ENCODE peak calls at places on chromosomes 11 and 22, in eight cellular contexts. Q is NCI-H1092 treated with DMSO at 0.1 percent for 48 hours; H is body of pancreas; Z is activated T-cell treated with anti-CD3 and anti-CD28 coated beads, Interleukin-2, amount 50 U/mL, for 72 hours; D is fibroblast of lung; G is OCI-LY7; F is activated naive CD4-positive, alpha-beta T cell treated with Interleukin-2 at 50 U/mL for 16 hours; T is progenitor cell of endocrine pancreas. X is an unnamed sample.

GRCh38 chr11:116960916-116961315 is 123.5 kb upstream of the APOA1 start:
- DNase-seq in Q (no peak), H (peak), Z (no peak), D (peak), G (peak), F (no peak), T (no peak), X (no peak)

GRCh38 chr11:114359342-114359741 is 41.0 kb downstream of the C11orf71 start:
- DNase-seq in Q (no peak), H (no peak), Z (no peak), D (peak), G (no peak), F (no peak), T (no peak), X (no peak)

GRCh38 chr11:69446108-69446507 is 35.4 kb upstream of the LINC01488 start:
- DNase-seq in Q (no peak), H (no peak), Z (no peak), D (no peak), G (no peak), F (no peak), T (no peak), X (no peak)

GRCh38 chr22:39959640-39960447 is at the start of gene TMA7B:
- DNase-seq in Q (no peak), H (no peak), Z (peak), D (peak), G (no peak), F (peak), T (no peak), X (peak)

GRCh38 chr22:20428496-20429253 is 8.9 kb downstream of the SCARF2 start:
- DNase-seq in Q (no peak), H (no peak), Z (no peak), D (no peak), G (no peak), F (no peak), T (no peak), X (peak)

GRCh38 chr11:27700351-27701261 is at the start of gene BDNF:
- DNase-seq in Q (no peak), H (no peak), Z (no peak), D (peak), G (no peak), F (no peak), T (peak), X (no peak)

GRCh38 chr22:48961705-48962104 is 866.0 kb downstream of the BRD1 start:
- DNase-seq in Q (no peak), H (no peak), Z (no peak), D (no peak), G (no peak), F (no peak), T (no peak), X (peak)

GRCh38 chr11:111834432-111835163 is 36.8 kb downstream of the ALG9 start:
- DNase-seq in Q (no peak), H (no peak), Z (no peak), D (no peak), G (no peak), F (no peak), T (no peak), X (no peak)

GRCh38 chr11:1403721-1404460 is 14.2 kb downstream of the BRSK2 start:
- DNase-seq in Q (no peak), H (no peak), Z (no peak), D (no peak), G (no peak), F (no peak), T (no peak), X (no peak)

GRCh38 chr11:5288108-5288911 is 13.4 kb downstream of the OR51B4 start:
- DNase-seq in Q (no peak), H (no peak), Z (no peak), D (peak), G (no peak), F (no peak), T (no peak), X (no peak)

X was measured in activated effector memory CD4-positive, alpha-beta T cell treated with anti-CD3 and anti-CD28 coated beads, Interleukin-2, amount 50 U/mL, for 16 hours.